ENCODE peak calls at places on chromosomes 3 and 15, in six cellular contexts. One of them, this sample, is unnamed.

GRCh38 chr3:120404876-120405275 is 45.9 kb downstream of the FSTL1 start:
- DNase-seq in hepatocyte: no peak
- DNase-seq in psoas muscle: no peak
- DNase-seq in A549: no peak
- DNase-seq in lower lobe of right lung: no peak
- DNase-seq in left lung: no peak
- DNase-seq in this sample: no peak

GRCh38 chr3:106570426-106570825 is 701.6 kb upstream of the CBLB start:
- DNase-seq in psoas muscle: no peak
- DNase-seq in left lung: no peak
- DNase-seq in A549: no peak
- DNase-seq in hepatocyte: no peak
- DNase-seq in lower lobe of right lung: no peak
- DNase-seq in this sample: no peak

GRCh38 chr3:143757691-143758090 is 90.6 kb downstream of the SLC9A9 start:
- DNase-seq in hepatocyte: no peak
- DNase-seq in left lung: no peak
- DNase-seq in psoas muscle: no peak
- DNase-seq in lower lobe of right lung: no peak
- DNase-seq in A549: no peak
- DNase-seq in this sample: no peak

GRCh38 chr3:13879946-13880810 is at the start of gene WNT7A:
- DNase-seq in lower lobe of right lung: no peak
- DNase-seq in A549: peak; percentile 41
- DNase-seq in psoas muscle: no peak
- DNase-seq in hepatocyte: peak; percentile 78
- DNase-seq in left lung: peak; percentile 76
- DNase-seq in this sample: no peak

GRCh38 chr3:25751048-25751447 is 32.2 kb downstream of the NGLY1 start:
- DNase-seq in A549: no peak
- DNase-seq in hepatocyte: no peak
- DNase-seq in psoas muscle: no peak
- DNase-seq in lower lobe of right lung: no peak
- DNase-seq in left lung: no peak
- DNase-seq in this sample: no peak

GRCh38 chr3:165895919-165896318 is 58.7 kb upstream of the BCHE start:
- DNase-seq in psoas muscle: no peak
- DNase-seq in left lung: no peak
- DNase-seq in hepatocyte: peak; percentile 48
- DNase-seq in A549: peak; percentile 29
- DNase-seq in lower lobe of right lung: no peak
- DNase-seq in this sample: no peak

GRCh38 chr15:101091080-101092017 is 160.5 kb downstream of the CHSY1 start:
- DNase-seq in hepatocyte: no peak
- DNase-seq in A549: no peak
- DNase-seq in left lung: no peak
- DNase-seq in psoas muscle: no peak
- DNase-seq in lower lobe of right lung: no peak
- DNase-seq in this sample: no peak

GRCh38 chr15:93250905-93251304 is 161.9 kb upstream of the RGMA start:
- DNase-seq in A549: no peak
- DNase-seq in left lung: no peak
- DNase-seq in psoas muscle: no peak
- DNase-seq in lower lobe of right lung: no peak
- DNase-seq in hepatocyte: no peak
- DNase-seq in this sample: no peak

GRCh38 chr15:53506370-53506769 is 253.1 kb downstream of the WDR72 start:
- DNase-seq in psoas muscle: no peak
- DNase-seq in hepatocyte: no peak
- DNase-seq in lower lobe of right lung: no peak
- DNase-seq in left lung: no peak
- DNase-seq in A549: peak; percentile 14
- DNase-seq in this sample: no peak

GRCh38 chr3:142853270-142854163 is 35.4 kb downstream of the PCOLCE2 start:
- DNase-seq in left lung: no peak
- DNase-seq in lower lobe of right lung: no peak
- DNase-seq in psoas muscle: peak; percentile 57
- DNase-seq in hepatocyte: peak; percentile 65
- DNase-seq in A549: peak; percentile 78
- DNase-seq in this sample: no peak

GRCh38 chr15:100910556-100910955 is 8.6 kb upstream of the LRRK1 start:
- DNase-seq in hepatocyte: no peak
- DNase-seq in A549: no peak
- DNase-seq in lower lobe of right lung: no peak
- DNase-seq in psoas muscle: no peak
- DNase-seq in left lung: no peak
- DNase-seq in this sample: no peak

GRCh38 chr3:33942483-33943150 is 144.2 kb downstream of the PDCD6IP start:
- DNase-seq in lower lobe of right lung: no peak
- DNase-seq in psoas muscle: no peak
- DNase-seq in A549: no peak
- DNase-seq in hepatocyte: no peak
- DNase-seq in left lung: no peak
- DNase-seq in this sample: no peak

GRCh38 chr15:78372880-78373279 is 32.7 kb downstream of the CRABP1 start:
- DNase-seq in A549: peak; percentile 57
- DNase-seq in left lung: no peak
- DNase-seq in lower lobe of right lung: no peak
- DNase-seq in hepatocyte: peak; percentile 57
- DNase-seq in psoas muscle: no peak
- DNase-seq in this sample: no peak

GRCh38 chr3:66425032-66425431 is 75.8 kb downstream of the LRIG1 start:
- DNase-seq in lower lobe of right lung: no peak
- DNase-seq in left lung: no peak
- DNase-seq in A549: no peak
- DNase-seq in hepatocyte: no peak
- DNase-seq in psoas muscle: peak; percentile 86
- DNase-seq in this sample: peak; percentile 95

GRCh38 chr3:12449889-12450682 is 34.2 kb upstream of the TSEN2 start:
- DNase-seq in A549: no peak
- DNase-seq in psoas muscle: no peak
- DNase-seq in hepatocyte: no peak
- DNase-seq in left lung: no peak
- DNase-seq in lower lobe of right lung: no peak
- DNase-seq in this sample: peak; percentile 17

GRCh38 chr3:64954995-64955636 is 267.3 kb upstream of the ADAMTS9 start:
- DNase-seq in A549: no peak
- DNase-seq in hepatocyte: no peak
- DNase-seq in lower lobe of right lung: no peak
- DNase-seq in left lung: no peak
- DNase-seq in psoas muscle: no peak
- DNase-seq in this sample: peak; percentile 99
- H3K4me3 ChIP-seq in A549: no peak overlapping the region
- H3K4me3 ChIP-seq in hepatocyte: no peak overlapping the region
- H3K4me3 ChIP-seq in lower lobe of right lung: no peak overlapping the region
- H3K4me3 ChIP-seq in left lung: no peak overlapping the region
- H3K4me3 ChIP-seq in psoas muscle: no peak overlapping the region
- H3K4me3 ChIP-seq in this sample: no peak overlapping the region

DNA sequence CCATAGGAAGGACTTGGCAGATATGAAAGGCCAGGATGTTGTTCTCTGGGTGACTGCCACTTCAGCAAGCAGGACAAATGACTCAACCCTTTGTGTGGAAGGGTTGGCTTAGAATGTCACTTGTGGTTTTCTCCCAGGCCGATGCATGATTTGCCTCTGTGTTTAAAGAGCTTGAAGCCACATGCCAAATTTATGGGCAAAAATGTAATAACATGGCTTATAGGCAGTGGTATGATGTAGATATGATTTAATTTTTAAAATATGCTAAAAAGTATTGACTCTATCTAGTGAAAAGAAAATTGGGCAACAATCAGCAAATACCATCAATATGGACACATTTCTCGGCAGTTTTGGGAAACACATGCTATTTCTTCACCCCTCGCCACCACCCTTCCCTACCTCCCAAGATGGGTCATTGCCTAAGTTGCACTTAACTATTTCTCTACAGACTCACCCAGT is 114.6 kb downstream of the CYP19A1 start:
- DNase-seq in lower lobe of right lung: no peak
- DNase-seq in A549: peak; percentile 14
- DNase-seq in hepatocyte: no peak
- DNase-seq in left lung: no peak
- DNase-seq in psoas muscle: no peak
- DNase-seq in this sample: no peak
- H3K4me3 ChIP-seq in lower lobe of right lung: no peak overlapping the region
- H3K4me3 ChIP-seq in A549: no peak overlapping the region
- H3K4me3 ChIP-seq in hepatocyte: no peak overlapping the region
- H3K4me3 ChIP-seq in left lung: no peak overlapping the region
- H3K4me3 ChIP-seq in psoas muscle: no peak overlapping the region
- H3K4me3 ChIP-seq in this sample: no peak overlapping the region

GRCh38 chr3:110738531-110738930 is 333.1 kb upstream of the NECTIN3 start:
- DNase-seq in psoas muscle: no peak
- DNase-seq in lower lobe of right lung: no peak
- DNase-seq in left lung: no peak
- DNase-seq in A549: no peak
- DNase-seq in hepatocyte: no peak
- DNase-seq in this sample: no peak
- H3K4me3 ChIP-seq in psoas muscle: no peak overlapping the region
- H3K4me3 ChIP-seq in lower lobe of right lung: no peak overlapping the region
- H3K4me3 ChIP-seq in left lung: no peak overlapping the region
- H3K4me3 ChIP-seq in A549: no peak overlapping the region
- H3K4me3 ChIP-seq in hepatocyte: no peak overlapping the region
- H3K4me3 ChIP-seq in this sample: no peak overlapping the region

GRCh38 chr3:53167418-53168174 is 6.6 kb downstream of the PRKCD start:
- DNase-seq in hepatocyte: no peak
- DNase-seq in A549: no peak
- DNase-seq in psoas muscle: no peak
- DNase-seq in left lung: no peak
- DNase-seq in lower lobe of right lung: no peak
- DNase-seq in this sample: no peak

GRCh38 chr3:53170325-53171108 is 9.5 kb downstream of the PRKCD start:
- DNase-seq in left lung: peak; percentile 87
- DNase-seq in psoas muscle: no peak
- DNase-seq in lower lobe of right lung: peak; percentile 83
- DNase-seq in A549: no peak
- DNase-seq in hepatocyte: peak; percentile 48
- DNase-seq in this sample: no peak

GRCh38 chr3:53168175-53168923 is 7.3 kb downstream of the PRKCD start:
- DNase-seq in psoas muscle: no peak
- DNase-seq in lower lobe of right lung: peak; percentile 73
- DNase-seq in hepatocyte: no peak
- DNase-seq in A549: no peak
- DNase-seq in left lung: peak; percentile 81
- DNase-seq in this sample: no peak

GRCh38 chr3:53169832-53170324 is 8.9 kb downstream of the PRKCD start:
- DNase-seq in hepatocyte: no peak
- DNase-seq in left lung: peak; percentile 69
- DNase-seq in psoas muscle: no peak
- DNase-seq in A549: no peak
- DNase-seq in lower lobe of right lung: no peak
- DNase-seq in this sample: no peak

GRCh38 chr3:53169045-53169831 is 8.2 kb downstream of the PRKCD start:
- DNase-seq in psoas muscle: no peak
- DNase-seq in hepatocyte: no peak
- DNase-seq in A549: no peak
- DNase-seq in left lung: peak; percentile 80
- DNase-seq in lower lobe of right lung: peak; percentile 68
- DNase-seq in this sample: no peak
- H3K4me3 ChIP-seq in psoas muscle: no peak overlapping the region
- H3K4me3 ChIP-seq in hepatocyte: no peak overlapping the region
- H3K4me3 ChIP-seq in A549: no peak overlapping the region
- H3K4me3 ChIP-seq in left lung: no peak overlapping the region
- H3K4me3 ChIP-seq in lower lobe of right lung: peak overlapping the region; percentile 41
- H3K4me3 ChIP-seq in this sample: no peak overlapping the region

GRCh38 chr15:70185251-70185711 is 87.6 kb upstream of the TLE3 start:
- DNase-seq in psoas muscle: no peak
- DNase-seq in hepatocyte: no peak
- DNase-seq in lower lobe of right lung: no peak
- DNase-seq in A549: no peak
- DNase-seq in left lung: no peak
- DNase-seq in this sample: no peak
- H3K4me3 ChIP-seq in psoas muscle: no peak overlapping the region
- H3K4me3 ChIP-seq in hepatocyte: no peak overlapping the region
- H3K4me3 ChIP-seq in lower lobe of right lung: no peak overlapping the region
- H3K4me3 ChIP-seq in A549: no peak overlapping the region
- H3K4me3 ChIP-seq in left lung: no peak overlapping the region
- H3K4me3 ChIP-seq in this sample: no peak overlapping the region

DNA sequence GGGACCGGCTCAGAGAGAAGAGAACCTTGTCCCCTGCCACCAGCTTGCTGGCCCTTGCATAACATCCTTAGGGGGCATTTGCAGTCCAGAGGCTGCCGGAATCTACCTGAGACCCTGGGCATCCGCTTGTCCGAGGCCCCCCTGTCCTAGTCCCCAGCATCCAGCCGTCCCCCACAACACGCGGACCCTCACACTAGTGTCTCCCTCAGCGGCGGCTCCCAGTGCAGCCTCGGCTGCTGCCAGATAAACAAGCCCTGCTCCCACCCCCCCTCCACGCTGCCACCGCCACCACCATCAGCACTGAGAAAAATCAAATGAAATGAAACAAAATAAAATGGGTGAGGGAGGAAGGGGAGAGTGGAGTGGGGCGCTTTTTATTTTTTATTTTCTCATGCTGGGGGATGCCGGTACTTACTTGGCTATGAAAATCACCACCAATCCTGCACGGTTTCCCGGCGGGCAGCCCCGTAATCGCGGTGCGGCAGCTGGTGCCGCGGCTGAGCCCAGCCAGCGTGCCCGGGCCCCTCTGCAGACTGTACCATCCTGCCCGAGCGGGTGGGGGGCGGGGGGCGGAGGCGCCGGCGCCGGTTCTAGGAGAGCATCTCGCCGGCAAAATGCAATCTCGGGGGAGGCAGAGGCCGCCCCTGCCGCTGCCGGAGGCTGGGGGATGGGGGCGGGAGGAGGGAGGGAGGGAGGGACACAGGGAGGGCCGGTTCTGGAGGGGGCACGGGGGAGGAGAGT is at the start of gene ATP2B2:
- DNase-seq in lower lobe of right lung: no peak
- DNase-seq in psoas muscle: peak; percentile 40
- DNase-seq in hepatocyte: peak; percentile 32
- DNase-seq in A549: no peak
- DNase-seq in left lung: no peak
- DNase-seq in this sample: no peak
- H3K4me3 ChIP-seq in lower lobe of right lung: peak within 1 kb of the TSS; percentile 23
- H3K4me3 ChIP-seq in psoas muscle: peak within 1 kb of the TSS; percentile 52
- H3K4me3 ChIP-seq in hepatocyte: no peak within 1 kb of the TSS
- H3K4me3 ChIP-seq in A549: peak within 1 kb of the TSS; percentile 35
- H3K4me3 ChIP-seq in left lung: no peak within 1 kb of the TSS
- H3K4me3 ChIP-seq in this sample: no peak within 1 kb of the TSS

DNA sequence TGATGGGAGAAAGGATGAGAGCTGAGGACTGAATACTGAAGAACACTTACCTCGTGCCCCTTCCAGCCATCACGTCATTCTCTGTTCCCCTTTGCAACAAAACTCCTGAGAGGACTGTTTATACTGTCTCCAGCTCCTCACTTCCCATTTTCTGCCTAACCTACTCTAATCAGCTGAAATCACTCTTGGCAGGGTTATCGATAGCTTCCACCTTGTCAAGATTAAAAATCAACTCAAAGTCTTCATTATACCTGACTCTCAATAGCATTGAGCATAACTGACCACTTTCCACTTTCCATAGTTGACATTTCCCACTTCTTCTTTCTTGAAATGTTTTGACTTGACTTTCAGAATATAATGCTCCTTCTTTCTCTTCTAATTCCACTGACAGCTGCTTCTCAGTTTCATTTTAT is 4.3 kb downstream of the BTBD1 start:
- DNase-seq in left lung: no peak
- DNase-seq in A549: no peak
- DNase-seq in psoas muscle: no peak
- DNase-seq in hepatocyte: no peak
- DNase-seq in lower lobe of right lung: no peak
- DNase-seq in this sample: no peak
- H3K4me3 ChIP-seq in left lung: no peak overlapping the region
- H3K4me3 ChIP-seq in A549: no peak overlapping the region
- H3K4me3 ChIP-seq in psoas muscle: peak overlapping the region; percentile 97
- H3K4me3 ChIP-seq in hepatocyte: no peak overlapping the region
- H3K4me3 ChIP-seq in lower lobe of right lung: no peak overlapping the region
- H3K4me3 ChIP-seq in this sample: no peak overlapping the region

This sample was measured in LNCaP clone FGC.